ENCODE peak calls at places on chromosomes 13 and 19, in seven cellular contexts. One of them, this sample, is unnamed.

GRCh38 chr13:110726726-110727125 is 13.2 kb downstream of the ING1 start:
- DNase-seq in fibroblast of pulmonary artery: no peak
- DNase-seq in upper lobe of left lung: no peak
- DNase-seq in AG04449: no peak
- DNase-seq in fibroblast of lung: no peak
- DNase-seq in lower leg skin: no peak
- DNase-seq in AG10803: no peak
- DNase-seq in this sample: no peak

GRCh38 chr13:74115138-74115537 is 19.1 kb downstream of the KLF12 start:
- DNase-seq in upper lobe of left lung: no peak
- DNase-seq in fibroblast of lung: peak; percentile 92
- DNase-seq in fibroblast of pulmonary artery: peak; percentile 66
- DNase-seq in AG04449: peak; percentile 46
- DNase-seq in lower leg skin: no peak
- DNase-seq in AG10803: peak; percentile 78
- DNase-seq in this sample: peak; percentile 69

GRCh38 chr13:114081761-114082681 is 50.4 kb downstream of the RASA3 start:
- DNase-seq in lower leg skin: no peak
- DNase-seq in fibroblast of pulmonary artery: no peak
- DNase-seq in upper lobe of left lung: no peak
- DNase-seq in fibroblast of lung: no peak
- DNase-seq in AG04449: no peak
- DNase-seq in AG10803: no peak
- DNase-seq in this sample: no peak

GRCh38 chr13:44096906-44097305 is 217.2 kb downstream of the LACC1 start:
- DNase-seq in upper lobe of left lung: no peak
- DNase-seq in fibroblast of pulmonary artery: no peak
- DNase-seq in lower leg skin: no peak
- DNase-seq in AG10803: no peak
- DNase-seq in fibroblast of lung: no peak
- DNase-seq in AG04449: no peak
- DNase-seq in this sample: no peak

GRCh38 chr13:41812851-41813250 is 148.1 kb downstream of the VWA8 start:
- DNase-seq in AG10803: no peak
- DNase-seq in upper lobe of left lung: no peak
- DNase-seq in AG04449: no peak
- DNase-seq in lower leg skin: no peak
- DNase-seq in fibroblast of pulmonary artery: no peak
- DNase-seq in fibroblast of lung: no peak
- DNase-seq in this sample: no peak

GRCh38 chr13:57633141-57633949 is 1.8 kb downstream of the PCDH17 start:
- DNase-seq in AG10803: no peak
- DNase-seq in AG04449: no peak
- DNase-seq in fibroblast of lung: peak; percentile 50
- DNase-seq in upper lobe of left lung: peak; percentile 91
- DNase-seq in fibroblast of pulmonary artery: peak; percentile 10
- DNase-seq in lower leg skin: no peak
- DNase-seq in this sample: no peak

GRCh38 chr13:99228737-99229691 is 28.4 kb downstream of the UBAC2 start:
- DNase-seq in AG04449: peak; percentile 80
- DNase-seq in lower leg skin: no peak
- DNase-seq in upper lobe of left lung: no peak
- DNase-seq in fibroblast of pulmonary artery: peak; percentile 31
- DNase-seq in fibroblast of lung: peak; percentile 95
- DNase-seq in AG10803: peak; percentile 92
- DNase-seq in this sample: peak; percentile 19

GRCh38 chr19:13099073-13099999 is 3.3 kb downstream of the LYL1 start:
- DNase-seq in fibroblast of pulmonary artery: peak; percentile 37
- DNase-seq in AG04449: no peak
- DNase-seq in fibroblast of lung: no peak
- DNase-seq in upper lobe of left lung: peak; percentile 92
- DNase-seq in AG10803: peak; percentile 71
- DNase-seq in lower leg skin: no peak
- DNase-seq in this sample: peak; percentile 38

GRCh38 chr19:53076984-53077383 is 26.2 kb downstream of the ZNF160 start:
- DNase-seq in lower leg skin: no peak
- DNase-seq in fibroblast of pulmonary artery: peak; percentile 61
- DNase-seq in AG10803: peak; percentile 15
- DNase-seq in fibroblast of lung: peak; percentile 43
- DNase-seq in AG04449: no peak
- DNase-seq in upper lobe of left lung: no peak
- DNase-seq in this sample: peak; percentile 40

GRCh38 chr19:55652311-55653078 is 2.3 kb upstream of the U2AF2 start:
- DNase-seq in AG10803: no peak
- DNase-seq in fibroblast of pulmonary artery: no peak
- DNase-seq in upper lobe of left lung: peak; percentile 90
- DNase-seq in lower leg skin: no peak
- DNase-seq in AG04449: no peak
- DNase-seq in fibroblast of lung: no peak
- DNase-seq in this sample: no peak

GRCh38 chr19:19821366-19822147 is at the start of gene ZNF506:
- DNase-seq in upper lobe of left lung: peak; percentile 85
- DNase-seq in fibroblast of pulmonary artery: peak; percentile 96
- DNase-seq in lower leg skin: peak; percentile 99
- DNase-seq in AG04449: peak; percentile 67
- DNase-seq in AG10803: peak; percentile 95
- DNase-seq in fibroblast of lung: peak; percentile 97
- DNase-seq in this sample: peak; percentile 97

GRCh38 chr19:18135712-18136584 is 17.0 kb upstream of the PIK3R2 start:
- DNase-seq in lower leg skin: no peak
- DNase-seq in fibroblast of pulmonary artery: no peak
- DNase-seq in AG10803: no peak
- DNase-seq in upper lobe of left lung: no peak
- DNase-seq in AG04449: no peak
- DNase-seq in fibroblast of lung: no peak
- DNase-seq in this sample: no peak

GRCh38 chr13:87128006-87128405 is 543.2 kb upstream of the SLITRK5 start:
- DNase-seq in fibroblast of pulmonary artery: peak; percentile 37
- DNase-seq in AG04449: no peak
- DNase-seq in upper lobe of left lung: no peak
- DNase-seq in AG10803: peak; percentile 76
- DNase-seq in fibroblast of lung: peak; percentile 19
- DNase-seq in lower leg skin: no peak
- DNase-seq in this sample: peak; percentile 53

GRCh38 chr19:47421844-47422395 is 2.6 kb upstream of the MEIS3 start:
- DNase-seq in fibroblast of pulmonary artery: no peak
- DNase-seq in lower leg skin: no peak
- DNase-seq in fibroblast of lung: peak; percentile 49
- DNase-seq in upper lobe of left lung: peak; percentile 74
- DNase-seq in AG10803: no peak
- DNase-seq in AG04449: no peak
- DNase-seq in this sample: no peak

GRCh38 chr19:50772408-50773311 is 2.4 kb downstream of the GPR32 start:
- DNase-seq in AG04449: no peak
- DNase-seq in fibroblast of pulmonary artery: peak; percentile 42
- DNase-seq in AG10803: peak; percentile 22
- DNase-seq in lower leg skin: no peak
- DNase-seq in upper lobe of left lung: no peak
- DNase-seq in fibroblast of lung: no peak
- DNase-seq in this sample: peak; percentile 39

GRCh38 chr13:101942038-101942437 is 459.8 kb downstream of the FGF14 start:
- DNase-seq in fibroblast of pulmonary artery: peak; percentile 16
- DNase-seq in AG04449: no peak
- DNase-seq in fibroblast of lung: peak; percentile 20
- DNase-seq in AG10803: peak; percentile 5
- DNase-seq in lower leg skin: peak; percentile 22
- DNase-seq in upper lobe of left lung: no peak
- DNase-seq in this sample: peak; percentile 63

GRCh38 chr13:76886292-76887061 is at the start of gene KCTD12:
- DNase-seq in fibroblast of lung: peak; percentile 85
- DNase-seq in upper lobe of left lung: peak; percentile 98
- DNase-seq in fibroblast of pulmonary artery: peak; percentile 87
- DNase-seq in lower leg skin: peak; percentile 87
- DNase-seq in AG10803: peak; percentile 83
- DNase-seq in AG04449: no peak
- DNase-seq in this sample: peak; percentile 78
- TF ChIP-seq CTCF in fibroblast of lung: no peak
- TF ChIP-seq CTCF in upper lobe of left lung: peak; percentile 34
- TF ChIP-seq CTCF in fibroblast of pulmonary artery: no peak
- TF ChIP-seq CTCF in lower leg skin: no peak
- TF ChIP-seq CTCF in AG10803: peak; percentile 19
- TF ChIP-seq CTCF in AG04449: peak; percentile 31
- TF ChIP-seq CTCF in this sample: no peak

DNA sequence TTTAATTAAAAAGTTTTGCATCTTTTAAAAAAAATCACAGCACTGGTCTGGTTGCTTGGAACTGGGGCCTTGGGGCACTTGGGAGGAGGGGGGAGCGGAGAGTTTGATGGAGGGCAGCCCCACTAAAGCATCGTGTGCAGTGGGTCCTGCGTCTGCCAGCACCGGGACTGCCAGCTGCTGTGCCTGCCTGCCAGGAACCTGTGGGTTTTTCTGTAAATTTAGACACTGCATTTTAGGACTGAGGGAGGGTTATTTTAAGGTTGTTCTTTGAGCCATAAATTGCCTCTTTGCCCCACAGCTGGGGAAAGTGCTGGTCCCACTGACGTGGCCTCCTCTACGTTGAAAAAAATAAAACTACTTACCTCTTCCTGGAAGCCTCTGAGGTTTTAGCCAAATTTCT is 2.9 kb downstream of the KLF2 start:
- DNase-seq in fibroblast of pulmonary artery: peak; percentile 40
- DNase-seq in lower leg skin: no peak
- DNase-seq in AG10803: peak; percentile 31
- DNase-seq in upper lobe of left lung: peak; percentile 58
- DNase-seq in AG04449: no peak
- DNase-seq in fibroblast of lung: no peak
- DNase-seq in this sample: no peak
- H3K4me3 ChIP-seq in fibroblast of pulmonary artery: peak overlapping the region; percentile 89
- H3K4me3 ChIP-seq in lower leg skin: no peak overlapping the region
- H3K4me3 ChIP-seq in AG10803: peak overlapping the region; percentile 47
- H3K4me3 ChIP-seq in upper lobe of left lung: peak overlapping the region; percentile 60
- H3K4me3 ChIP-seq in AG04449: no peak overlapping the region
- H3K4me3 ChIP-seq in fibroblast of lung: peak overlapping the region; percentile 37
- H3K4me3 ChIP-seq in this sample: no peak overlapping the region

GRCh38 chr19:31146546-31147183 is 202.6 kb downstream of the TSHZ3 start:
- DNase-seq in fibroblast of lung: no peak
- DNase-seq in upper lobe of left lung: no peak
- DNase-seq in lower leg skin: no peak
- DNase-seq in AG10803: no peak
- DNase-seq in AG04449: no peak
- DNase-seq in fibroblast of pulmonary artery: no peak
- DNase-seq in this sample: peak; percentile 55
- TF ChIP-seq CTCF in fibroblast of lung: no peak
- TF ChIP-seq CTCF in upper lobe of left lung: no peak
- TF ChIP-seq CTCF in lower leg skin: no peak
- TF ChIP-seq CTCF in AG10803: no peak
- TF ChIP-seq CTCF in AG04449: no peak
- TF ChIP-seq CTCF in fibroblast of pulmonary artery: no peak
- TF ChIP-seq CTCF in this sample: no peak

GRCh38 chr19:45598267-45599011 is 3.6 kb downstream of the GPR4 start:
- DNase-seq in AG04449: no peak
- DNase-seq in AG10803: no peak
- DNase-seq in lower leg skin: no peak
- DNase-seq in fibroblast of pulmonary artery: peak; percentile 57
- DNase-seq in fibroblast of lung: no peak
- DNase-seq in upper lobe of left lung: no peak
- DNase-seq in this sample: peak; percentile 19

GRCh38 chr19:45600340-45600885 is 1.6 kb downstream of the GPR4 start:
- DNase-seq in AG04449: no peak
- DNase-seq in upper lobe of left lung: no peak
- DNase-seq in fibroblast of lung: no peak
- DNase-seq in lower leg skin: no peak
- DNase-seq in AG10803: no peak
- DNase-seq in fibroblast of pulmonary artery: no peak
- DNase-seq in this sample: no peak

GRCh38 chr19:45599286-45599685 is 2.7 kb downstream of the GPR4 start:
- DNase-seq in fibroblast of lung: no peak
- DNase-seq in AG04449: no peak
- DNase-seq in upper lobe of left lung: no peak
- DNase-seq in lower leg skin: no peak
- DNase-seq in AG10803: no peak
- DNase-seq in fibroblast of pulmonary artery: no peak
- DNase-seq in this sample: no peak

GRCh38 chr19:45601115-45601514 is 897 bp downstream of the GPR4 start:
- DNase-seq in AG04449: no peak
- DNase-seq in AG10803: no peak
- DNase-seq in fibroblast of pulmonary artery: peak; percentile 50
- DNase-seq in lower leg skin: no peak
- DNase-seq in fibroblast of lung: no peak
- DNase-seq in upper lobe of left lung: no peak
- DNase-seq in this sample: no peak

DNA sequence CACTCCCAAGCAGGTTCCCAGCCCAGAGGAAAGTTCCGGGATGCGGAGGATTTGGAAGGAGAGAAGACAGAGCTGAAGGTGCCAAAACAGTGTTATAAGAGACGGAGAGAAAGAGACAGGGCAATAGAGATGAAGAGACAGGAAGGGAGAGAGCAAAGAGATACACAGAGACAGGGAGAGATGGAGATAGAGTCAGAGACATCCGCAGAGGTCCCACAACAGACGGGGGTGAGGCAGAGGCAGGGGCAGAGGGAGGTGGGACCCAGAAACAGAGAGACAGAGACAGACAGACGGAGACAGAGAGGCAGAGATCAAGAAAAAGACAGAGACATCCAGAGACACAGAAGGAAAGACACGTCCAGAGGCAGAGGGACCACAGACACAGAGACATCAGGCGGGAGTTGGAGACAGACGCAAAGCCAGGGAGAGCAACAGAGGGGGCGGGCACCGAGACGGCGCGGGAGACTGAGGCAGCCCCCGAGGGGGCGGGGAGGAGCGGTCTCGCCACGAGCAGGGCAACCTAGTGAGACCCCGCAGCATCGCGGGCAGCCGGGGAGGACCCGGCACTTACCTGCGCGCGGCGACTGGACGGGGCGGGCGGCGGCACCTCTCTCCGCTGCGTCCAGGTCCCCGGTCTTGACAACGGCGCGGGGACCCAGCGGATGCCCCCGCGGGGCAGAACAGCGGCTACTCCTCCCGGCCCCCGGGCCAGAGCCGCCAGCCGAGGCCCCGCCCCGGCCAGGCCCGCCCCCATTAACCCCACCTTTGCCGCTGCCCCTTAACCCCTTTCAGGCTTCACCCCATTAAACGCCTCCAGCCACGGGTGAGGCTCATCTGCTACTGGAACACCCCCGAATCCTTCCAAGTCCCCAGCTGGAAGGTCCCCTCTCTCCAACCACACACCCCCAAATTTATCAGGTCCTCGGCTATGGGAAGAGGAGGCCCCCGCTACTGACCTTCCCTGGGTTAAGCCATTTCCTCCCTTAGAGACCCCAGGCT is at the start of gene GPR4:
- DNase-seq in upper lobe of left lung: peak; percentile 85
- DNase-seq in AG10803: no peak
- DNase-seq in fibroblast of lung: no peak
- DNase-seq in lower leg skin: no peak
- DNase-seq in fibroblast of pulmonary artery: peak; percentile 48
- DNase-seq in AG04449: no peak
- DNase-seq in this sample: no peak
- H3K4me3 ChIP-seq in upper lobe of left lung: peak within 1 kb of the TSS; percentile 50
- H3K4me3 ChIP-seq in AG10803: peak within 1 kb of the TSS; percentile 48
- H3K4me3 ChIP-seq in fibroblast of lung: peak within 1 kb of the TSS; percentile 38
- H3K4me3 ChIP-seq in lower leg skin: peak within 1 kb of the TSS; percentile 0
- H3K4me3 ChIP-seq in fibroblast of pulmonary artery: peak within 1 kb of the TSS; percentile 80
- H3K4me3 ChIP-seq in AG04449: no peak within 1 kb of the TSS
- H3K4me3 ChIP-seq in this sample: no peak within 1 kb of the TSS